ENCODE peak calls at places on chromosomes 16 and 17, in nine cellular contexts. M is endothelial cell; Z is ELR; V is NCI-H1092 treated with DMSO at 0.1 percent for 48 hours; I is stimulated activated CD8-positive, alpha-beta memory T cell treated with anti-CD3 and anti-CD28 coated beads, Interleukin-7, amount 100 ng/mL, for 48 hours; G is activated effector memory CD4-positive, alpha-beta T cell treated with anti-CD3 and anti-CD28 coated beads, Interleukin-2, amount 50 U/mL, for 16 hours; W is CD4-positive, CD25-positive, alpha-beta regulatory T cell; N is iris pigment epithelial cell; Q is hepatic stellate cell. B is an unnamed sample.

GRCh38 chr16:88292007-88292940 is 90.5 kb upstream of the ZNF469 start:
- DNase-seq in M (no peak), Z (peak; percentile 32), V (no peak), I (no peak), G (no peak), W (no peak), N (peak; percentile 35), Q (no peak), B (no peak)

GRCh38 chr16:1037023-1037933 is 35.3 kb upstream of the SSTR5 start:
- DNase-seq in M (no peak), Z (no peak), V (no peak), I (no peak), G (no peak), W (no peak), N (peak; percentile 41), Q (peak; percentile 45), B (no peak)

GRCh38 chr16:68234188-68235104 is 1.5 kb downstream of the ESRP2 start:
- DNase-seq in M (no peak), Z (no peak), V (peak; percentile 19), I (no peak), G (peak; percentile 64), W (no peak), N (no peak), Q (no peak), B (no peak)

GRCh38 chr17:41724476-41725030 is 9.9 kb downstream of the HAP1 start:
- DNase-seq in M (no peak), Z (no peak), V (no peak), I (no peak), G (no peak), W (no peak), N (no peak), Q (no peak), B (no peak)

GRCh38 chr17:61204456-61204855 is 195.2 kb upstream of the TBX2 start:
- DNase-seq in M (no peak), Z (no peak), V (no peak), I (no peak), G (no peak), W (no peak), N (no peak), Q (no peak), B (no peak)

GRCh38 chr17:75845933-75846700 is 1.9 kb upstream of the UNC13D start:
- DNase-seq in M (no peak), Z (no peak), V (no peak), I (no peak), G (no peak), W (no peak), N (no peak), Q (no peak), B (no peak)

GRCh38 chr17:30975042-30975820 is 4.4 kb downstream of the RNF135 start:
- DNase-seq in M (no peak), Z (no peak), V (no peak), I (no peak), G (no peak), W (no peak), N (no peak), Q (no peak), B (no peak)

GRCh38 chr17:58520843-58521430 is 6.5 kb upstream of the MTMR4 start:
- DNase-seq in M (peak; percentile 53), Z (peak; percentile 58), V (no peak), I (no peak), G (no peak), W (no peak), N (no peak), Q (no peak), B (no peak)

GRCh38 chr17:41959336-41960095 is 7.1 kb upstream of the CNP start:
- DNase-seq in M (peak; percentile 65), Z (peak; percentile 66), V (peak; percentile 41), I (no peak), G (no peak), W (no peak), N (peak; percentile 34), Q (peak; percentile 68), B (no peak)

GRCh38 chr17:73962308-73962707 is 241.2 kb upstream of the RPL38 start:
- DNase-seq in M (no peak), Z (no peak), V (no peak), I (no peak), G (no peak), W (no peak), N (no peak), Q (no peak), B (no peak)

GRCh38 chr16:28312327-28312726 is 20.0 kb downstream of the SBK1 start:
- DNase-seq in M (no peak), Z (no peak), V (no peak), I (no peak), G (no peak), W (no peak), N (no peak), Q (no peak), B (no peak)

GRCh38 chr16:15782573-15783365 is 74.1 kb downstream of the MYH11 start:
- DNase-seq in M (no peak), Z (peak; percentile 22), V (no peak), I (no peak), G (no peak), W (no peak), N (no peak), Q (no peak), B (no peak)

GRCh38 chr16:2778692-2778958 is 1.5 kb upstream of the ELOB start:
- DNase-seq in M (no peak), Z (no peak), V (no peak), I (no peak), G (no peak), W (no peak), N (no peak), Q (no peak), B (no peak)

GRCh38 chr16:74811911-74812310 is 37.3 kb upstream of the FA2H start:
- DNase-seq in M (no peak), Z (no peak), V (no peak), I (no peak), G (no peak), W (no peak), N (no peak), Q (no peak), B (no peak)

B was measured in effector CD8-positive, alpha-beta T cell.